ENCODE peak calls at places on chromosomes 3 and 15, in nine cellular contexts. D, S, X, F, P, I, H, C and J are unnamed samples.

GRCh38 chr3:55482496-55483195 is 4.5 kb downstream of the WNT5A start:
- DNase-seq in I (no peak), F (no peak), C (no peak), D (no peak), S (no peak), X (peak; percentile 86), H (no peak), P (no peak), J (no peak)

GRCh38 chr15:68699124-68699880 is 120.5 kb downstream of the CORO2B start:
- DNase-seq in X (no peak), P (no peak), C (no peak), D (no peak), F (no peak), S (no peak), H (no peak), I (no peak), J (no peak)

GRCh38 chr15:87645723-87646122 is 610.8 kb downstream of the NTRK3 start:
- DNase-seq in I (no peak), X (no peak), P (no peak), H (no peak), C (no peak), D (no peak), S (no peak), F (no peak), J (no peak)

GRCh38 chr3:99366663-99367429 is 271.5 kb upstream of the COL8A1 start:
- DNase-seq in C (no peak), I (no peak), P (no peak), D (no peak), S (no peak), X (no peak), F (no peak), H (no peak), J (no peak)

GRCh38 chr15:92584105-92584504 is 71.5 kb downstream of the FAM174B start:
- DNase-seq in X (no peak), H (no peak), C (no peak), F (no peak), S (no peak), P (no peak), I (no peak), D (no peak), J (no peak)

GRCh38 chr15:49406352-49407118 is 16.5 kb upstream of the FGF7 start:
- DNase-seq in I (no peak), S (no peak), H (no peak), X (no peak), F (no peak), D (no peak), P (no peak), C (no peak), J (no peak)

GRCh38 chr3:17740703-17741102 is 1.7 kb downstream of the TBC1D5 start:
- DNase-seq in D (peak; percentile 55), F (no peak), I (no peak), C (no peak), S (peak; percentile 52), H (no peak), P (no peak), X (peak; percentile 48), J (no peak)

GRCh38 chr15:64623347-64624024 is 151.9 kb downstream of the RBPMS2 start:
- DNase-seq in D (no peak), P (no peak), S (no peak), H (no peak), X (no peak), F (no peak), C (no peak), I (no peak), J (no peak)

GRCh38 chr3:40736943-40737342 is 212.2 kb downstream of the ZNF621 start:
- DNase-seq in H (no peak), D (no peak), I (no peak), S (no peak), P (no peak), F (no peak), C (no peak), X (no peak), J (no peak)

GRCh38 chr3:60514085-60514649 is 737.1 kb downstream of the FHIT start:
- DNase-seq in D (no peak), F (no peak), P (no peak), H (no peak), I (no peak), X (no peak), S (peak; percentile 6), C (no peak), J (no peak)

GRCh38 chr3:196082471-196082971 is 631 bp upstream of the TFRC start:
- DNase-seq in H (no peak), X (no peak), P (no peak), F (no peak), I (no peak), S (peak; percentile 50), D (no peak), C (no peak), J (no peak)

GRCh38 chr3:170599995-170600624 is 14.2 kb upstream of the SLC7A14 start:
- DNase-seq in P (no peak), F (no peak), H (no peak), I (no peak), S (no peak), C (no peak), D (no peak), X (no peak), J (no peak)

GRCh38 chr15:32656091-32656860 is 14.8 kb downstream of the SCG5 start:
- DNase-seq in F (no peak), S (no peak), I (no peak), P (no peak), H (no peak), D (no peak), C (no peak), X (no peak), J (no peak)

GRCh38 chr15:77002436-77002835 is 7.5 kb downstream of the PSTPIP1 start:
- DNase-seq in H (no peak), F (no peak), D (no peak), X (no peak), I (no peak), S (no peak), P (no peak), C (no peak), J (no peak)

GRCh38 chr15:92421980-92422379 is 28.3 kb downstream of the ST8SIA2 start:
- DNase-seq in P (no peak), C (no peak), S (no peak), I (no peak), H (no peak), D (no peak), X (peak; percentile 42), F (peak; percentile 16), J (no peak)

GRCh38 chr3:44065741-44066140 is 175.9 kb upstream of the TOPAZ1 start:
- DNase-seq in H (no peak), F (no peak), I (no peak), X (no peak), P (no peak), S (no peak), D (no peak), C (no peak), J (no peak)

GRCh38 chr3:47299396-47300318 is 16.9 kb downstream of the KLHL18 start:
- DNase-seq in D (no peak), I (no peak), F (no peak), H (no peak), S (no peak), X (no peak), P (no peak), C (no peak), J (no peak)

GRCh38 chr3:52086939-52087675 is 30.7 kb upstream of the DUSP7 start:
- DNase-seq in S (no peak), C (no peak), I (no peak), H (no peak), P (no peak), F (no peak), X (no peak), D (peak; percentile 46), J (no peak)

GRCh38 chr3:161409069-161409468 is 37.8 kb upstream of the SPTSSB start:
- DNase-seq in F (no peak), X (peak; percentile 47), S (no peak), D (peak; percentile 24), C (no peak), I (peak; percentile 21), P (no peak), H (peak; percentile 58), J (no peak)

GRCh38 chr3:155934215-155934614 is 63.8 kb downstream of the GMPS start:
- DNase-seq in S (no peak), F (no peak), C (no peak), H (no peak), D (no peak), I (no peak), X (no peak), P (no peak), J (no peak)

GRCh38 chr3:150057227-150057626 is 86.5 kb upstream of the PFN2 start:
- DNase-seq in X (no peak), C (no peak), H (no peak), P (no peak), S (no peak), F (no peak), I (no peak), D (no peak), J (no peak)

GRCh38 chr15:29844290-29844903 is 22.1 kb upstream of the TJP1 start:
- DNase-seq in I (no peak), H (no peak), P (no peak), C (no peak), F (peak; percentile 49), S (no peak), D (no peak), X (peak; percentile 10), J (no peak)

GRCh38 chr3:4421121-4421520 is 45.9 kb downstream of the SUMF1 start:
- DNase-seq in X (peak; percentile 50), D (no peak), C (no peak), H (no peak), P (no peak), I (no peak), S (no peak), F (peak; percentile 67), J (no peak)

GRCh38 chr15:39804026-39804425 is 21.4 kb upstream of the FSIP1 start:
- DNase-seq in I (no peak), H (no peak), S (no peak), C (no peak), F (no peak), D (no peak), X (peak; percentile 54), P (no peak), J (no peak)

GRCh38 chr3:192207239-192207638 is 520.1 kb downstream of the FGF12 start:
- DNase-seq in D (no peak), S (no peak), P (no peak), F (peak; percentile 18), C (no peak), H (no peak), X (no peak), I (no peak), J (no peak)

GRCh38 chr3:30664884-30665283 is 58.5 kb downstream of the TGFBR2 start:
- DNase-seq in F (no peak), I (no peak), C (no peak), H (peak; percentile 77), X (no peak), D (peak; percentile 39), S (no peak), P (no peak), J (no peak)

GRCh38 chr3:38479431-38480092 is 16.6 kb upstream of the EXOG start:
- DNase-seq in C (no peak), F (no peak), X (peak; percentile 65), I (peak; percentile 34), S (peak; percentile 13), H (peak; percentile 60), D (no peak), P (peak; percentile 75), J (no peak)

GRCh38 chr15:65920825-65921309 is 51.6 kb downstream of the RAB11A start:
- DNase-seq in X (no peak), S (no peak), D (no peak), I (no peak), H (no peak), P (no peak), C (no peak), F (no peak), J (no peak)

GRCh38 chr3:139113231-139113749 is 68.6 kb upstream of the PRR23C start:
- DNase-seq in S (no peak), D (no peak), I (no peak), F (no peak), H (no peak), X (no peak), C (no peak), P (peak; percentile 28), J (no peak)

GRCh38 chr15:98873441-98874218 is 134.0 kb downstream of the PGPEP1L start:
- DNase-seq in P (no peak), D (no peak), H (no peak), F (peak; percentile 80), C (no peak), I (no peak), X (peak; percentile 84), S (no peak), J (no peak)

GRCh38 chr3:154131850-154132249 is 10.7 kb downstream of the ARHGEF26 start:
- DNase-seq in C (no peak), F (no peak), S (no peak), I (no peak), H (no peak), X (no peak), D (no peak), P (no peak), J (no peak)